ENCODE peak calls at places on chromosomes 3 and 15, in six cellular contexts. D, Y, I, B, S and U are unnamed samples.

GRCh38 chr3:40211579-40211978 is 97.9 kb upstream of the EIF1B start:
- DNase-seq in S (no peak), Y (no peak), D (no peak), B (no peak), I (no peak), U (no peak)

GRCh38 chr3:124850212-124850611 is 37.0 kb downstream of the ITGB5 start:
- DNase-seq in D (no peak), Y (no peak), I (no peak), S (no peak), B (no peak), U (no peak)

GRCh38 chr15:63970723-63971426 is 75.4 kb downstream of the DAPK2 start:
- DNase-seq in B (no peak), S (no peak), Y (no peak), I (peak), D (no peak), U (no peak)

GRCh38 chr15:49895337-49896223 is 223.5 kb downstream of the ATP8B4 start:
- DNase-seq in B (no peak), S (no peak), Y (no peak), D (no peak), I (no peak), U (no peak)

GRCh38 chr3:160140756-160141155 is 84.5 kb upstream of the C3orf80 start:
- DNase-seq in B (no peak), Y (no peak), I (no peak), S (no peak), D (no peak), U (no peak)

GRCh38 chr15:91561371-91562100 is 292.0 kb upstream of the SLCO3A1 start:
- DNase-seq in Y (no peak), S (no peak), I (no peak), D (no peak), B (peak), U (no peak)

GRCh38 chr3:134965849-134966248 is 170.8 kb downstream of the EPHB1 start:
- DNase-seq in I (no peak), Y (no peak), D (no peak), S (no peak), B (no peak), U (no peak)

GRCh38 chr15:98775498-98776230 is 127.3 kb downstream of the IGF1R start:
- DNase-seq in I (no peak), Y (no peak), S (no peak), B (no peak), D (no peak), U (no peak)

GRCh38 chr15:36484038-36484778 is 95.2 kb upstream of the CDIN1 start:
- DNase-seq in Y (no peak), S (no peak), I (no peak), D (no peak), B (no peak), U (no peak)

GRCh38 chr3:147773236-147773635 is 364.1 kb downstream of the ZIC1 start:
- DNase-seq in I (no peak), S (no peak), D (no peak), B (no peak), Y (no peak), U (no peak)

GRCh38 chr15:76190767-76191538 is 120.3 kb downstream of the ETFA start:
- DNase-seq in I (peak), D (peak), S (peak), B (peak), Y (peak), U (no peak)

GRCh38 chr15:101450561-101451145 is 38.9 kb downstream of the PCSK6 start:
- DNase-seq in B (no peak), I (no peak), Y (no peak), D (no peak), S (no peak), U (no peak)

GRCh38 chr3:116444819-116445290 is 432 bp downstream of the LSAMP start:
- DNase-seq in Y (no peak), D (peak), I (no peak), B (no peak), S (no peak), U (no peak)

GRCh38 chr3:123147754-123148535 is 53.8 kb upstream of the SEC22A start:
- DNase-seq in I (no peak), B (no peak), S (no peak), D (no peak), Y (no peak), U (no peak)

GRCh38 chr3:4601926-4602325 is 108.8 kb downstream of the ITPR1 start:
- DNase-seq in Y (no peak), I (no peak), B (no peak), D (no peak), S (no peak), U (no peak)

GRCh38 chr15:79154491-79155182 is 64.1 kb upstream of the RASGRF1 start:
- DNase-seq in D (no peak), I (no peak), B (no peak), Y (no peak), S (no peak), U (no peak)

GRCh38 chr3:190261740-190262139 is 60.5 kb downstream of the CLDN1 start:
- DNase-seq in S (no peak), D (no peak), Y (no peak), B (no peak), I (no peak), U (no peak)

GRCh38 chr3:130700541-130700940 is 46.1 kb downstream of the PIK3R4 start:
- DNase-seq in B (no peak), S (no peak), Y (no peak), D (no peak), I (no peak), U (no peak)

GRCh38 chr3:60079076-60079475 is 1029.3 kb upstream of the CFAP20DC start:
- DNase-seq in S (no peak), Y (peak), I (peak), B (no peak), D (no peak), U (no peak)

GRCh38 chr3:51955893-51956770 is 951 bp downstream of the GPR62 start:
- DNase-seq in Y (no peak), B (peak), I (no peak), D (no peak), S (peak), U (no peak)

GRCh38 chr15:89486726-89487050 is 9.7 kb downstream of the RHCG start:
- DNase-seq in D (peak), B (no peak), S (peak), I (peak), Y (no peak), U (no peak)

GRCh38 chr15:70267879-70268278 is 170.2 kb upstream of the TLE3 start:
- DNase-seq in Y (no peak), I (no peak), B (no peak), S (no peak), D (no peak), U (no peak)

GRCh38 chr3:45915518-45916231 is 27.6 kb upstream of the CXCR6 start:
- DNase-seq in D (no peak), B (no peak), I (peak), Y (no peak), S (peak), U (no peak)

GRCh38 chr3:147354621-147355020 is 51.7 kb downstream of the ZIC4 start:
- DNase-seq in S (no peak), Y (no peak), B (no peak), D (no peak), I (no peak), U (no peak)

GRCh38 chr3:164460851-164461250 is 617.4 kb downstream of the SI start:
- DNase-seq in D (no peak), S (no peak), B (no peak), Y (no peak), I (no peak), U (no peak)

GRCh38 chr15:52463638-52464037 is 65.0 kb downstream of the MYO5A start:
- DNase-seq in B (no peak), S (no peak), Y (no peak), I (peak), D (no peak), U (no peak)

GRCh38 chr3:66469220-66469640 is 31.6 kb downstream of the LRIG1 start:
- DNase-seq in Y (no peak), I (no peak), S (no peak), B (no peak), D (no peak), U (no peak)

GRCh38 chr3:138725116-138725515 is 109.6 kb downstream of the PIK3CB start:
- DNase-seq in D (no peak), B (no peak), Y (no peak), S (no peak), I (no peak), U (no peak)

GRCh38 chr3:141328286-141329166 is 39.8 kb upstream of the ZBTB38 start:
- DNase-seq in B (no peak), Y (no peak), S (no peak), I (no peak), D (no peak), U (no peak)

GRCh38 chr3:149090907-149091306 is 4.6 kb upstream of the HLTF start:
- DNase-seq in Y (no peak), S (no peak), I (no peak), D (no peak), B (no peak), U (no peak)
- H3K4me3 ChIP-seq in Y (no peak), S (no peak), I (no peak), D (no peak), B (no peak), U (no peak)

GRCh38 chr15:40925863-40926658 is 3.1 kb upstream of the DLL4 start:
- DNase-seq in Y (no peak), I (no peak), B (no peak), D (no peak), S (peak), U (no peak)
- H3K4me3 ChIP-seq in Y (peak), I (peak), B (no peak), D (peak), S (peak), U (peak)

GRCh38 chr3:196274585-196274984 is 12.9 kb downstream of the PCYT1A start:
- DNase-seq in Y (no peak), S (peak), I (peak), B (no peak), D (no peak), U (no peak)
- H3K4me3 ChIP-seq in Y (no peak), S (no peak), I (peak), B (no peak), D (no peak), U (no peak)

GRCh38 chr3:133464573-133464972 is 64.7 kb downstream of the BFSP2 start:
- DNase-seq in S (no peak), B (no peak), I (no peak), D (no peak), Y (no peak), U (no peak)

GRCh38 chr3:133469140-133469731 is 69.4 kb downstream of the BFSP2 start:
- DNase-seq in B (no peak), Y (no peak), S (no peak), I (no peak), D (no peak), U (no peak)

GRCh38 chr3:133466531-133467386 is 66.9 kb downstream of the BFSP2 start:
- DNase-seq in B (no peak), D (no peak), I (no peak), Y (no peak), S (no peak), U (no peak)

GRCh38 chr3:133468251-133468721 is 68.4 kb downstream of the BFSP2 start:
- DNase-seq in Y (no peak), I (no peak), D (no peak), B (no peak), S (no peak), U (no peak)

DNA sequence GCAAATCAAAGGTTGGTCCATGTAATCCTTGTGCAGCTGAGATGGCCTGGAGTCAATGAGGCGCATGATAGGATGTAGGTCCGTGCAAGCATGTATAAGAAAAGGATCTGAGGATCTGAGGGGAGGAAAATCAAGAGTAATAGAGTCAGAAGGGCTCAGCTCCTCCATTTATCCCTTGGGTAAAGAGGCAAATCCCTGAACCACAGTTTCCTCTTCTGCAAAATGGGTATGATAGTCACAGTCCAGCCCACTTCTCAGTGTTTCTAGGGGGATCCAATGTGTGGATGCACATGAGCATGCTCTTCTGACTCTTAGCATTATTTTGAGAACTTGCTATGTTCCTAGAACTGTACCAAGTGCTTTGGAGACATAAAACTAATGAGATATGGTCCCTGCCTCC is 67.9 kb downstream of the BFSP2 start:
- DNase-seq in B (no peak), S (no peak), I (no peak), Y (no peak), D (no peak), U (no peak)
- H3K4me3 ChIP-seq in B (no peak), S (no peak), I (no peak), Y (no peak), D (no peak), U (no peak)

GRCh38 chr3:25429960-25430941 is 2.2 kb downstream of the RARB start:
- DNase-seq in B (no peak), D (no peak), S (no peak), I (no peak), Y (no peak), U (no peak)

GRCh38 chr3:25430942-25431570 is 3.0 kb downstream of the RARB start:
- DNase-seq in I (no peak), Y (no peak), D (no peak), S (no peak), B (no peak), U (no peak)

GRCh38 chr3:25428950-25429349 is 887 bp downstream of the RARB start:
- DNase-seq in S (no peak), I (no peak), D (no peak), B (no peak), Y (no peak), U (no peak)

GRCh38 chr3:25428003-25428861 is at the start of gene RARB:
- DNase-seq in I (no peak), B (peak), Y (no peak), S (no peak), D (no peak), U (peak)

DNA sequence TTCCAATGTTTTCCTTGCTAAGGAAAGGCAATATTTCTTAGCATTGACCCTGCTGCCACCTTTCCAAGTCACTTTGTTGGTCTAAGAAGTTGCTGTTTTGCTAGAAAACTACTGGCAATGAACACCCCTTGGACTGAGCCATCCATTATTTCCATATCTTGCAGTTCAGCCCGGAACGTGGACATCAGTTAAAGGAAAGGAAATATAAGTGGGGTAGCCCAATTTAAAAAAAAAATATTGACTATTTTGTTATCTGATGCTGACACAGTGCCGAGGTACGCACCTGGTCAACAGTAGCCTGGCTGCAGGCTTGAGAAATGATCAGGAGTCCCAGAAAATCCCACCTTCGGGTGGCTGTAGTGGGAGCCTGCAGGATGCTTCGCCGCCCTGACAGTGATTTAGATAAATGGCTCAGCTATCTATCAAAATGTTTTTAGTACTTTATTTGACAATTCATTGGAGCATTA is 1.4 kb downstream of the RARB start:
- DNase-seq in S (no peak), B (no peak), Y (no peak), I (no peak), D (no peak), U (no peak)
- H3K4me3 ChIP-seq in S (no peak), B (peak), Y (no peak), I (no peak), D (peak), U (no peak)

GRCh38 chr15:58318517-58318916 is 113.3 kb upstream of the LIPC start:
- DNase-seq in I (no peak), S (no peak), B (no peak), D (no peak), Y (no peak), U (no peak)

GRCh38 chr15:58324533-58324932 is 107.3 kb upstream of the LIPC start:
- DNase-seq in I (no peak), B (no peak), D (no peak), Y (no peak), S (no peak), U (no peak)

DNA sequence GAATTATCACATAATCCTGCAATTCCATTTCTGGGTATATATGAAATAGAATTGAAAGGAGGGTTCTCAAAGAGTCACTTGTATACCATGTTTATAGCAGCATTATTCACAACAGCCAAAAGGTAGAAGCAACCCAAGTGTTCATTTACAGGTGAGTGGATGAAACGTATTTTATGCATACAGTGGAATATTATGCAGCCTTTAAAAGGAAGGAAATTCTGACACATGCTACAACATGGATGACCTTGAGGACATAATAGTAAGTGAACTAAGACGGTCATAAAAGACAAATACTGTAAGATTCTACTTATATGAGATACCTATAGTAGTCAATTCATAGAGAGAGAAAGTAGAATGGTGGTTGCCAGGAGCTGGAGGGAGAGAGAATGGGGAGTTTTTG is 110.8 kb upstream of the LIPC start:
- DNase-seq in B (no peak), I (no peak), S (no peak), D (no peak), Y (no peak), U (no peak)
- H3K4me3 ChIP-seq in B (no peak), I (no peak), S (no peak), D (no peak), Y (no peak), U (no peak)

DNA sequence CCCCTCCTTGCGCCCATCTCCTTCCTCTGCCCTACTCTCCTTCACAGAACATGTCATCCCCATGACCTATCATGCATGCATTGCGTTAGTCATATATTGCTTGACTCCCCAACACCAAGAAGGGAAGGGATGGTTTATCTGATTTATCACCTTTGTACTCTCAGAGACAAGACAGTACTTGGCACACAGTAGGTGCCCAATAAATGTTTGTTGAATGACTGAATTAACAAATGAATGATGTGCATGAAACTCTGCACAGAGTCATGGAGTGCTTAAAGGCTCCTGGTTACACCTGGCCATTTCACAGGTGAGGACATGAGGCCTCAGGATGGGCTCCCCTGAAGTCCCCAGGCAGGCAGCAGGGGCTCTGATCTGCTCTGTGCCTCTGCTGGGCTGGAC is 59.6 kb downstream of the IQSEC1 start:
- DNase-seq in Y (no peak), D (no peak), I (no peak), S (no peak), B (no peak), U (no peak)
- H3K4me3 ChIP-seq in Y (no peak), D (no peak), I (peak), S (peak), B (no peak), U (no peak)